ENCODE peak calls at places on chromosomes 7 and 10, in seven cellular contexts. G is neuronal stem cell, E is left ventricle myocardium inferior, H is fibroblast of lung, Q is heart left ventricle, C is neural progenitor cell, W is colonic mucosa. F is an unnamed sample.

GRCh38 chr7:137508437-137509175 is 165.1 kb upstream of the PTN start:
- DNase-seq in G (no peak), E (no peak), H (peak; percentile 45), Q (no peak), C (no peak), W (no peak), F (no peak)

GRCh38 chr7:26853788-26854393 is 10.5 kb downstream of the SKAP2 start:
- DNase-seq in G (no peak), E (no peak), H (peak; percentile 87), Q (no peak), C (peak; percentile 39), W (no peak), F (no peak)

GRCh38 chr7:105880571-105881330 is 4.4 kb upstream of the ATXN7L1 start:
- DNase-seq in G (no peak), E (no peak), H (no peak), Q (no peak), C (no peak), W (no peak), F (no peak)

GRCh38 chr10:856405-857157 is 74.9 kb downstream of the LARP4B start:
- DNase-seq in G (no peak), E (no peak), H (no peak), Q (no peak), C (no peak), W (no peak), F (no peak)

GRCh38 chr7:75624134-75624832 is 114.5 kb downstream of the HIP1 start:
- DNase-seq in G (no peak), E (peak; percentile 47), H (peak; percentile 88), Q (peak; percentile 72), C (no peak), W (no peak), F (no peak)

GRCh38 chr7:92639213-92639896 is 49.2 kb upstream of the FAM133B start:
- DNase-seq in G (no peak), E (no peak), H (no peak), Q (no peak), C (no peak), W (no peak), F (no peak)

GRCh38 chr7:80830000-80830399 is 88.9 kb downstream of the SEMA3C start:
- DNase-seq in G (no peak), E (no peak), H (no peak), Q (no peak), C (no peak), W (no peak), F (no peak)

GRCh38 chr10:77420942-77421523 is 216.6 kb downstream of the KCNMA1 start:
- DNase-seq in G (no peak), E (no peak), H (no peak), Q (no peak), C (no peak), W (no peak), F (no peak)

GRCh38 chr7:124655990-124656389 is 109.6 kb downstream of the GPR37 start:
- DNase-seq in G (no peak), E (no peak), H (no peak), Q (no peak), C (no peak), W (no peak), F (no peak)

GRCh38 chr7:27172823-27173411 is 1.2 kb downstream of the HOXA10 start:
- DNase-seq in G (no peak), E (peak; percentile 13), H (no peak), Q (peak; percentile 58), C (peak; percentile 60), W (peak; percentile 89), F (peak; percentile 65)

GRCh38 chr10:123522702-123523312 is 143.3 kb upstream of the GPR26 start:
- DNase-seq in G (no peak), E (no peak), H (no peak), Q (no peak), C (no peak), W (no peak), F (no peak)

GRCh38 chr10:70751991-70752390 is 33.2 kb downstream of the TBATA start:
- DNase-seq in G (no peak), E (no peak), H (no peak), Q (peak; percentile 60), C (no peak), W (no peak), F (no peak)

GRCh38 chr10:1059902-1060301 is 3.7 kb downstream of the WDR37 start:
- DNase-seq in G (no peak), E (no peak), H (no peak), Q (no peak), C (no peak), W (no peak), F (no peak)

GRCh38 chr10:42950606-42951485 is 126.0 kb upstream of the RET start:
- DNase-seq in G (no peak), E (no peak), H (no peak), Q (peak; percentile 28), C (no peak), W (peak; percentile 10), F (no peak)

GRCh38 chr7:2540133-2540532 is 15.2 kb downstream of the BRAT1 start:
- DNase-seq in G (no peak), E (no peak), H (no peak), Q (peak; percentile 14), C (no peak), W (no peak), F (no peak)

GRCh38 chr7:67625257-67625713 is 628.7 kb downstream of the TYW1 start:
- DNase-seq in G (peak; percentile 87), E (peak; percentile 79), H (peak; percentile 61), Q (peak; percentile 87), C (peak; percentile 95), W (peak; percentile 44), F (peak; percentile 55)

GRCh38 chr10:86262671-86263165 is 103.9 kb downstream of the GRID1 start:
- DNase-seq in G (no peak), E (no peak), H (no peak), Q (no peak), C (peak; percentile 26), W (no peak), F (peak; percentile 7)

GRCh38 chr10:15346440-15347141 is 24.5 kb downstream of the FAM171A1 start:
- DNase-seq in G (no peak), E (peak; percentile 43), H (peak; percentile 34), Q (no peak), C (no peak), W (no peak), F (no peak)

GRCh38 chr7:140304071-140304799 is 94.1 kb downstream of the SLC37A3 start:
- DNase-seq in G (no peak), E (no peak), H (peak; percentile 40), Q (no peak), C (no peak), W (no peak), F (no peak)

GRCh38 chr10:1712944-1713671 is 24.2 kb downstream of the ADARB2 start:
- DNase-seq in G (no peak), E (no peak), H (no peak), Q (no peak), C (no peak), W (no peak), F (no peak)

DNA sequence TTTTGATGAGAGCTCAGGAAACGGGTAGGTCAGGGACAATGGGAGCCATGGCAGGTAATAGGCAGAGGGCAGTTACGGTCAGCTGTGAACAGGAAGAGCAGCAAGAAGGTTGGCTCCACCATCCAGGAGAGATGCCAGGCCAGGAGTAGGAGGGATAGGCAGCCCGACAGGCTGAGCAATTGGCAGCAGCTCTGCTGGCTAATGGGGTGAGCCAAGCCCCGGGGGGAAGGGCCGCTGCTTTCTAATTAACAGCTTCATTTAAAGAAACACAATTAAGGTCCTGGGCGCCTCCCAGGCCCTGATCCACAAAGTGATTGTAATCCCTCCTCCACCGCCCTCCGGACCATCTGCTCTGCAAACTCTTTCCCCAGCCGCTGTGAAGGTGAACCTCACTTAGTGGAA is 23.7 kb downstream of the SH2B2 start:
- DNase-seq in G (no peak), E (no peak), H (no peak), Q (no peak), C (peak; percentile 61), W (no peak), F (no peak)
- H3K4me1 ChIP-seq in G (peaks cover 5% of the 10 kb centered on the region), E (peaks cover 8% of the 10 kb centered on the region), H (peaks cover 3% of the 10 kb centered on the region), Q (peaks cover 5% of the 10 kb centered on the region), C (peaks cover 11% of the 10 kb centered on the region), W (peaks cover 5% of the 10 kb centered on the region), F (no peaks in the 10 kb centered on the region)

DNA sequence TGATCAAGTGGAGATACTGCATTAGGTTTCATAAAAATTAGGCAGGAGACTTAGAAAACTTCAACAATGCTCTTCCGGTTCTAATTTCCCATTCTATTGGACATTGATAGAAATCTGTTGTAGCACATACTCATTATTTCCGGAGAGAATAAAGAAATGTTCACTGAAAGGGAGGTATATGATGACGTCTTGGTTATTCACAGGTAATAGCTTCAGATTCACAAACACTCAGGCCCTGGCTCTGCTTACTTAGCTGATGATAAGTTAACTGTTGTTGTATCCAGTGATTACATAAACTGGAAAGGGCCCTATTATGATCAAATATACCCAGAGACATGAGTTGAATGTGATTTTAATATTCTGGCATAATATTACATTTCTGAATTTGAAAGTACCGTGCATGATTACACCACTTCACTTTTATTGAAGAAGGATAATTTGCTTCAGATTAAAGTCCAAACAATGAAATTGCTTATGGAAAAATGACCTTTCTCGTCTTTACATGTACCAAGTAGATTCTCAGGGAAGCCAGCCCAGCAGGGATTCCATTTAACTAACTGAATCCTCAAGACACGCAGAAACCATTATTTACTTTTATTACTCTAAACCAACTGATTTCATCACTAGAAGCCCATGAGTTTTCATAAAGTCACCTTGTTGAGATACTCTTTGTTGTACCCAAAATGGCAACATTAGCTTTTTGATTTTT is 288.0 kb upstream of the PITRM1 start:
- DNase-seq in G (no peak), E (no peak), H (no peak), Q (no peak), C (no peak), W (no peak), F (no peak)
- H3K4me3 ChIP-seq in G (no peak overlapping the region), E (no peak overlapping the region), H (no peak overlapping the region), Q (no peak overlapping the region), C (no peak overlapping the region), W (no peak overlapping the region), F (no peak overlapping the region)

GRCh38 chr10:132400041-132400546 is 3.1 kb downstream of the PWWP2B start:
- DNase-seq in G (no peak), E (peak; percentile 13), H (no peak), Q (peak; percentile 48), C (no peak), W (no peak), F (no peak)
- H3K27ac ChIP-seq in G (no peak overlapping the region), E (peak overlapping the region; percentile 83), H (no peak overlapping the region), Q (peak overlapping the region; percentile 70), C (no peak overlapping the region), W (peak overlapping the region; percentile 86), F (no peak overlapping the region)

GRCh38 chr7:153641202-153641601 is 411.0 kb upstream of the DPP6 start:
- DNase-seq in G (no peak), E (peak; percentile 58), H (no peak), Q (no peak), C (no peak), W (no peak), F (no peak)

GRCh38 chr7:153638821-153639435 is 413.3 kb upstream of the DPP6 start:
- DNase-seq in G (no peak), E (no peak), H (no peak), Q (no peak), C (no peak), W (no peak), F (no peak)

GRCh38 chr7:153642989-153643388 is 409.2 kb upstream of the DPP6 start:
- DNase-seq in G (no peak), E (no peak), H (no peak), Q (no peak), C (no peak), W (no peak), F (no peak)

DNA sequence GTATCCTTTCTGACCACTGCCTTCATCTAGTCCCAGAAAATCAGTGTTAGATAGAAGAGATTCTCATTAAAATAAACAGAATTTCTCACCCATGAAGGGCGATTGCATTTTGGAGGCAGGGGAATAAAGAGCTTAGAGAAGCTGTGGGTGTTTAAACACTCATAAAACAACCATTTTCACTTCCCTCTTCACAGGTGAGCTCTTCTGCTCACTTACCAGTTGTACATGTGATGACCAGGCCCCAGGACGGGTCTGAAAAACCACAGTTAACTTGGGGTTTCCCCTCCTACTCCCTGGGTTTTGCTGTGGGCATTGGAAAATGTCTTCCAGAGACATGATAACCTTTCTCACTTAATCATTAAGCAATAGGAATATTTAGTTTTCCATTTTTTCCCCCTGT is 411.6 kb upstream of the DPP6 start:
- DNase-seq in G (no peak), E (no peak), H (no peak), Q (no peak), C (no peak), W (no peak), F (no peak)
- H3K4me1 ChIP-seq in G (no peaks in the 10 kb centered on the region), E (no peaks in the 10 kb centered on the region), H (no peaks in the 10 kb centered on the region), Q (no peaks in the 10 kb centered on the region), C (no peaks in the 10 kb centered on the region), W (no peaks in the 10 kb centered on the region), F (no peaks in the 10 kb centered on the region)

F was measured in RWPE2.